ENCODE peak calls at places on chromosomes 12 and 14, in six cellular contexts. L, Q, K, S, P and E are unnamed samples.

GRCh38 chr12:95848575-95849388 is 10.0 kb upstream of the SNRPF start:
- DNase-seq in S (peak), L (no peak), Q (peak), P (no peak), K (no peak), E (no peak)

GRCh38 chr14:103711516-103712431 is 3.5 kb downstream of the XRCC3 start:
- DNase-seq in P (peak), K (no peak), L (no peak), S (peak), Q (no peak), E (no peak)

GRCh38 chr14:23078692-23079116 is 16.2 kb downstream of the ACIN1 start:
- DNase-seq in P (peak), Q (peak), S (no peak), K (no peak), L (no peak), E (peak)

GRCh38 chr12:116735951-116736599 is 1.8 kb downstream of the SPRING1 start:
- DNase-seq in L (no peak), K (no peak), S (peak), Q (no peak), P (no peak), E (peak)

GRCh38 chr14:24070285-24071143 is 848 bp upstream of the CPNE6 start:
- DNase-seq in S (no peak), K (no peak), P (no peak), L (no peak), Q (no peak), E (no peak)

GRCh38 chr12:75641031-75641780 is 129.8 kb upstream of the KRR1 start:
- DNase-seq in K (peak), S (no peak), P (no peak), L (peak), Q (peak), E (no peak)

GRCh38 chr14:101248840-101249675 is 312.2 kb upstream of the DIO3 start:
- DNase-seq in Q (no peak), P (no peak), S (no peak), L (no peak), K (no peak), E (peak)

GRCh38 chr12:31119531-31120211 is 46.0 kb downstream of the DDX11 start:
- DNase-seq in L (no peak), S (no peak), K (peak), Q (no peak), P (no peak), E (no peak)

GRCh38 chr12:57215668-57216013 is 953 bp upstream of the NXPH4 start:
- DNase-seq in K (peak), L (no peak), S (no peak), Q (no peak), P (no peak), E (no peak)

GRCh38 chr14:76826122-76826521 is at the start of gene LRRC74A:
- DNase-seq in S (no peak), Q (no peak), L (no peak), K (no peak), P (no peak), E (no peak)

GRCh38 chr14:64786296-64787149 is 82.3 kb downstream of the PLEKHG3 start:
- DNase-seq in Q (peak), L (no peak), K (no peak), P (peak), S (no peak), E (no peak)

GRCh38 chr12:21823581-21823980 is 49.1 kb upstream of the KCNJ8 start:
- DNase-seq in L (no peak), K (no peak), P (peak), S (no peak), Q (peak), E (peak)

GRCh38 chr14:58912799-58913432 is 275.2 kb downstream of the DACT1 start:
- DNase-seq in P (no peak), Q (no peak), S (no peak), L (no peak), K (no peak), E (no peak)

GRCh38 chr12:11672833-11673232 is 23.4 kb downstream of the ETV6 start:
- DNase-seq in S (no peak), Q (peak), K (no peak), L (no peak), P (no peak), E (no peak)

GRCh38 chr12:69698769-69699540 is at the start of gene BEST3:
- DNase-seq in Q (no peak), P (no peak), S (no peak), L (no peak), K (no peak), E (no peak)

GRCh38 chr14:76867536-76868452 is 41.6 kb downstream of the LRRC74A start:
- DNase-seq in K (peak), P (no peak), S (no peak), Q (no peak), L (no peak), E (no peak)

GRCh38 chr12:4268549-4269181 is 4.9 kb upstream of the CCND2 start:
- DNase-seq in P (no peak), L (no peak), K (no peak), S (no peak), Q (no peak), E (no peak)

GRCh38 chr14:68766299-68767247 is 26.3 kb downstream of the ZFP36L1 start:
- DNase-seq in S (no peak), Q (no peak), K (no peak), P (no peak), L (no peak), E (no peak)

GRCh38 chr12:20142956-20143355 is 225.4 kb upstream of the PDE3A start:
- DNase-seq in L (no peak), Q (peak), S (no peak), P (no peak), K (no peak), E (no peak)

GRCh38 chr12:51687142-51687935 is 96.3 kb downstream of the SCN8A start:
- DNase-seq in Q (peak), S (no peak), P (no peak), L (no peak), K (no peak), E (no peak)

GRCh38 chr12:6852651-6853354 is 853 bp downstream of the USP5 start:
- DNase-seq in S (peak), L (no peak), Q (peak), P (peak), K (no peak), E (no peak)

GRCh38 chr14:59704054-59704453 is 127.4 kb upstream of the CCDC175 start:
- DNase-seq in L (no peak), P (no peak), S (no peak), K (no peak), Q (no peak), E (no peak)

GRCh38 chr14:91841065-91841464 is 26.3 kb downstream of the TC2N start:
- DNase-seq in Q (no peak), S (no peak), K (no peak), P (no peak), L (no peak), E (no peak)

GRCh38 chr14:105177082-105177481 is 4.0 kb downstream of the NUDT14 start:
- DNase-seq in K (no peak), S (peak), Q (no peak), P (no peak), L (no peak), E (no peak)

GRCh38 chr14:103699901-103700752 is 15.1 kb downstream of the XRCC3 start:
- DNase-seq in L (no peak), P (peak), K (no peak), Q (no peak), S (no peak), E (no peak)

GRCh38 chr12:9651265-9651729 is 18.2 kb upstream of the CLEC2D start:
- DNase-seq in L (no peak), Q (peak), P (no peak), S (no peak), K (no peak), E (no peak)

GRCh38 chr12:121805800-121806555 is 2.2 kb downstream of the SETD1B start:
- DNase-seq in S (no peak), K (peak), P (peak), Q (no peak), L (no peak), E (no peak)

GRCh38 chr12:108629824-108630476 is 3.7 kb downstream of the SELPLG start:
- DNase-seq in S (no peak), P (peak), K (no peak), Q (peak), L (no peak), E (no peak)

GRCh38 chr12:76719171-76719631 is 44.7 kb upstream of the ZDHHC17 start:
- DNase-seq in K (no peak), S (no peak), P (no peak), L (no peak), Q (peak), E (no peak)

GRCh38 chr12:63991036-63991547 is 146.6 kb downstream of the SRGAP1 start:
- DNase-seq in Q (no peak), L (no peak), K (no peak), S (no peak), P (no peak), E (no peak)

GRCh38 chr12:132445884-132446471 is 44.0 kb upstream of the FBRSL1 start:
- DNase-seq in P (peak), Q (peak), S (no peak), L (peak), K (no peak), E (peak)

GRCh38 chr12:14481201-14481600 is 86.5 kb downstream of the PLBD1 start:
- DNase-seq in Q (no peak), L (no peak), P (no peak), K (no peak), S (no peak), E (no peak)

GRCh38 chr14:21302013-21302857 is 22.4 kb downstream of the RPGRIP1 start:
- DNase-seq in S (no peak), P (no peak), Q (no peak), K (no peak), L (no peak), E (no peak)

GRCh38 chr12:106114084-106115068 is 24.4 kb downstream of the NUAK1 start:
- DNase-seq in L (no peak), K (no peak), S (no peak), Q (no peak), P (no peak), E (no peak)

GRCh38 chr12:99915251-99916082 is 69.3 kb downstream of the ANKS1B start:
- DNase-seq in K (no peak), Q (peak), S (no peak), P (no peak), L (no peak), E (no peak)

GRCh38 chr12:110744697-110745264 is 2.1 kb upstream of the PPP1CC start:
- DNase-seq in Q (no peak), P (no peak), L (no peak), S (no peak), K (no peak), E (peak)

GRCh38 chr12:121523741-121524140 is 57.1 kb downstream of the KDM2B start:
- DNase-seq in K (no peak), S (no peak), P (no peak), Q (no peak), L (no peak), E (no peak)